ENCODE peak calls at places on chromosomes 12 and 14, in six cellular contexts. O, C, L, D, V and X are unnamed samples. For H3K27me3, the result is how much of the 10 kb centered on the place peaks cover.

GRCh38 chr14:32805979-32806378 is 132.7 kb upstream of the NPAS3 start:
- DNase-seq in O (no peak), V (no peak), C (no peak), L (no peak), D (no peak), X (no peak)

GRCh38 chr14:55846852-55847471 is 267.0 kb downstream of the KTN1 start:
- DNase-seq in C (no peak), V (no peak), D (no peak), L (peak), O (no peak), X (no peak)

GRCh38 chr12:49489720-49490119 is 49.1 kb upstream of the KCNH3 start:
- DNase-seq in V (no peak), C (no peak), D (no peak), O (no peak), L (no peak), X (peak)

GRCh38 chr12:75694891-75695290 is 183.5 kb upstream of the KRR1 start:
- DNase-seq in D (no peak), C (no peak), V (no peak), O (no peak), L (no peak), X (no peak)

GRCh38 chr14:30558675-30559555 is at the start of gene G2E3:
- DNase-seq in L (peak), D (peak), V (peak), C (peak), O (peak), X (peak)

GRCh38 chr14:87824261-87824660 is 168.7 kb downstream of the GALC start:
- DNase-seq in C (no peak), D (peak), L (no peak), V (no peak), O (no peak), X (no peak)

GRCh38 chr12:6267007-6267721 is 43.3 kb upstream of the PLEKHG6 start:
- DNase-seq in O (no peak), C (no peak), V (no peak), L (no peak), D (no peak), X (no peak)

GRCh38 chr12:49921936-49922335 is 18.2 kb upstream of the FAIM2 start:
- DNase-seq in C (peak), L (no peak), V (no peak), O (no peak), D (no peak), X (no peak)

GRCh38 chr14:33928895-33929294 is 22.0 kb downstream of the EGLN3 start:
- DNase-seq in L (no peak), C (no peak), D (no peak), O (no peak), V (no peak), X (no peak)

GRCh38 chr12:14959916-14960315 is 1.5 kb downstream of the ARHGDIB start:
- DNase-seq in L (no peak), V (no peak), O (no peak), C (no peak), D (no peak), X (no peak)

GRCh38 chr14:96072746-96073145 is 33.6 kb downstream of the C14orf132 start:
- DNase-seq in L (no peak), D (no peak), O (no peak), C (no peak), V (no peak), X (no peak)

GRCh38 chr14:58918066-58918465 is 270.4 kb upstream of the DAAM1 start:
- DNase-seq in L (no peak), V (no peak), O (no peak), D (no peak), C (no peak), X (no peak)

GRCh38 chr14:23408307-23408630 is 196 bp upstream of the MYH6 start:
- DNase-seq in O (no peak), D (no peak), V (no peak), L (no peak), C (no peak), X (peak)

GRCh38 chr14:23409475-23409874 is 1.4 kb upstream of the MYH6 start:
- DNase-seq in L (no peak), V (no peak), O (no peak), C (no peak), D (no peak), X (peak)

GRCh38 chr14:23406244-23406643 is 1.8 kb downstream of the MYH6 start:
- DNase-seq in L (no peak), O (no peak), V (no peak), C (no peak), D (no peak), X (peak)

GRCh38 chr14:23406725-23407355 is 1.2 kb downstream of the MYH6 start:
- DNase-seq in L (no peak), V (no peak), C (no peak), D (no peak), O (no peak), X (peak)

GRCh38 chr14:23407516-23408306 is at the start of gene MYH6:
- DNase-seq in V (no peak), L (no peak), D (no peak), O (no peak), C (no peak), X (peak)
- H3K27me3 ChIP-seq in V (under half), L (under half), D (under half), O (under half), C (under half), X (under half)

DNA sequence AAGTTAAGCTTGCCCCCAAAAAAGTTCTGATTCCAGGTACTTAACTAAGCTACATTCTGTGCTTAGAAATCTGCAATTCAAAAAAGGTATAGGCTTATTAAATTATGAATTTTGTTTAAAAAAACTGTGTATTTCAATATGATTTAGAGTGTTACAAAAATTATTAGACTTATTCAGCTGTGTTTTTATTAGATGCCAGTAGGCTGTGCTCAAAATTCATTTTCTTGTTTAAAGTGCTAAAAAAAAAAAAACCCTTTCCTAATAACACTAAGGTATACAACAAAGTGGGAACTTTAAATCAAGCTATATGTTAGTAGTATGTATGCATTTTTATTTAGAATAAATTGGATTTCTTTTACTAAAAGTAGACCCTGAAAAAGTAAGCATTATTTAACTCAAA is 25.0 kb downstream of the LRRC9 start:
- DNase-seq in V (no peak), L (no peak), C (no peak), D (no peak), O (no peak), X (no peak)
- H3K27me3 ChIP-seq in V (under half), L (under half), C (under half), D (under half), O (under half), X (under half)

GRCh38 chr12:48002179-48002601 is 2.1 kb downstream of the COL2A1 start:
- DNase-seq in V (no peak), O (no peak), D (peak), C (no peak), L (no peak), X (peak)

GRCh38 chr12:48003226-48004038 is 844 bp downstream of the COL2A1 start:
- DNase-seq in D (no peak), V (no peak), O (no peak), C (no peak), L (no peak), X (peak)

GRCh38 chr12:48001426-48002178 is 2.7 kb downstream of the COL2A1 start:
- DNase-seq in D (peak), O (peak), L (peak), C (no peak), V (peak), X (peak)

GRCh38 chr12:48004039-48004940 is at the start of gene COL2A1:
- DNase-seq in D (peak), V (peak), C (no peak), L (peak), O (no peak), X (peak)

GRCh38 chr12:48002773-48003218 is 1.5 kb downstream of the COL2A1 start:
- DNase-seq in V (no peak), C (no peak), O (no peak), L (no peak), D (peak), X (peak)
- H3K27me3 ChIP-seq in V (under half), C (half or more), O (under half), L (half or more), D (half or more), X (half or more)

DNA sequence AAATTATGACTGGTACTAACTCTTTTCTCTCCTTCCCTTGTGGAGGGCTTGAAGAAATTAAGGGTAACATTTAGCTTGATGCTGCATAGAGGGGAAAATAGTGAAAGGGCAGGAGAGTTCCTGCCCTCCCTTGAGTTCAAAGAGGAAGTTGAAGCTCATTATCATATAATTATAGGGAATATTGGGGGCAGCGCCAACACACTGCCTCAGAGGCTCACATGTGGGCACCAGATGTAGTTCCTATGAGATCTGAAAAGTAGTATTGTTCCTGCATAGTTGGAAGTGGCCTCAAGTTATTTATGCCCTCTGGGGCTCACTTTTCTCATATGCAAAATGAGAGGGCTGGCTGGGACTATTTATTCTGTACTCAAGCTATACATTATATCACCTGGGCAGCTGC is 33.0 kb upstream of the FGF23 start:
- DNase-seq in L (no peak), D (peak), V (no peak), O (no peak), C (no peak), X (no peak)
- H3K27me3 ChIP-seq in L (under half), D (under half), V (under half), O (under half), C (under half), X (under half)

GRCh38 chr14:60510976-60511599 is 2.1 kb downstream of the SIX6 start:
- DNase-seq in O (no peak), C (no peak), V (no peak), D (peak), L (no peak), X (peak)
- H3K27me3 ChIP-seq in O (under half), C (half or more), V (half or more), D (half or more), L (half or more), X (half or more)